ENCODE peak calls at places on chromosomes 11 and 22, in five cellular contexts. E is AG04450, Z is HCT116, S is heart left ventricle, M is gastrocnemius medialis. V is an unnamed sample.

GRCh38 chr11:2816517-2816916 is 69.1 kb downstream of the CDKN1C start:
- DNase-seq in E (no peak), Z (no peak), S (no peak), M (no peak), V (no peak)

GRCh38 chr22:17773606-17774205 is 563 bp downstream of the BID start:
- DNase-seq in E (no peak), Z (no peak), S (no peak), M (no peak), V (no peak)

GRCh38 chr11:78615724-78616123 is 41.1 kb upstream of the NARS2 start:
- DNase-seq in E (no peak), Z (no peak), S (no peak), M (no peak), V (no peak)

GRCh38 chr11:121328213-121328966 is 35.8 kb downstream of the SC5D start:
- DNase-seq in E (no peak), Z (no peak), S (no peak), M (no peak), V (no peak)

GRCh38 chr11:108629274-108629673 is 35.6 kb upstream of the DDX10 start:
- DNase-seq in E (no peak), Z (no peak), S (no peak), M (no peak), V (no peak)

GRCh38 chr11:18277560-18278271 is 11.7 kb downstream of the SAA1 start:
- DNase-seq in E (no peak), Z (no peak), S (no peak), M (no peak), V (no peak)

GRCh38 chr11:87331273-87331672 is 293.5 kb downstream of the TMEM135 start:
- DNase-seq in E (no peak), Z (no peak), S (no peak), M (no peak), V (no peak)

GRCh38 chr22:35987487-35987886 is 41.1 kb downstream of the RBFOX2 start:
- DNase-seq in E (no peak), Z (no peak), S (no peak), M (no peak), V (no peak)

GRCh38 chr22:31162015-31162765 is 2.2 kb downstream of the RNF185 start:
- DNase-seq in E (no peak), Z (no peak), S (no peak), M (no peak), V (no peak)

GRCh38 chr11:17188675-17189074 is 19.1 kb downstream of the PIK3C2A start:
- DNase-seq in E (no peak), Z (no peak), S (no peak), M (no peak), V (no peak)

GRCh38 chr22:44068422-44069191 is 44.5 kb downstream of the PARVB start:
- DNase-seq in E (no peak), Z (no peak), S (no peak), M (no peak), V (peak; percentile 37)

GRCh38 chr11:46524201-46524600 is 69.6 kb downstream of the AMBRA1 start:
- DNase-seq in E (no peak), Z (no peak), S (no peak), M (no peak), V (no peak)

GRCh38 chr11:86497310-86497709 is 122.6 kb downstream of the CCDC81 start:
- DNase-seq in E (no peak), Z (no peak), S (no peak), M (no peak), V (no peak)

GRCh38 chr22:35482974-35483373 is 57.7 kb upstream of the RASD2 start:
- DNase-seq in E (no peak), Z (no peak), S (no peak), M (no peak), V (no peak)

GRCh38 chr11:6323291-6323905 is 3.1 kb upstream of the CAVIN3 start:
- DNase-seq in E (no peak), Z (no peak), S (no peak), M (no peak), V (no peak)

GRCh38 chr11:134515081-134515960 is 103.3 kb upstream of the B3GAT1 start:
- DNase-seq in E (no peak), Z (no peak), S (no peak), M (no peak), V (no peak)

GRCh38 chr11:133787379-133788103 is 57.8 kb downstream of the SPATA19 start:
- DNase-seq in E (no peak), Z (no peak), S (peak; percentile 50), M (peak; percentile 22), V (no peak)

GRCh38 chr22:49764151-49764581 is 63.5 kb downstream of the BRD1 start:
- DNase-seq in E (no peak), Z (no peak), S (peak; percentile 27), M (peak; percentile 11), V (no peak)

GRCh38 chr11:726278-726915 is 20.4 kb downstream of the EPS8L2 start:
- DNase-seq in E (no peak), Z (no peak), S (no peak), M (no peak), V (no peak)

GRCh38 chr22:26325641-26326040 is 103.4 kb upstream of the ASPHD2 start:
- DNase-seq in E (no peak), Z (no peak), S (no peak), M (no peak), V (no peak)

GRCh38 chr11:61917043-61917356 is 366 bp downstream of the RAB3IL1 start:
- DNase-seq in E (no peak), Z (no peak), S (no peak), M (peak; percentile 11), V (peak; percentile 9)

GRCh38 chr11:66081505-66081904 is 11.4 kb downstream of the PACS1 start:
- DNase-seq in E (no peak), Z (no peak), S (peak; percentile 50), M (peak; percentile 38), V (peak; percentile 26)

GRCh38 chr11:8768625-8769333 is 86.2 kb downstream of the RPL27A start:
- DNase-seq in E (no peak), Z (peak; percentile 72), S (peak; percentile 88), M (no peak), V (peak; percentile 53)

GRCh38 chr22:50267591-50268390 is 2.4 kb downstream of the MAPK11 start:
- DNase-seq in E (no peak), Z (no peak), S (peak; percentile 69), M (peak; percentile 88), V (peak; percentile 61)

GRCh38 chr22:35559354-35560005 is 18.8 kb downstream of the RASD2 start:
- DNase-seq in E (no peak), Z (no peak), S (no peak), M (no peak), V (no peak)

GRCh38 chr11:65262775-65263174 is 1.0 kb downstream of the POLA2 start:
- DNase-seq in E (no peak), Z (no peak), S (no peak), M (no peak), V (no peak)

GRCh38 chr22:46262449-46263207 is 515 bp downstream of the PKDREJ start:
- DNase-seq in E (no peak), Z (no peak), S (peak; percentile 81), M (peak; percentile 62), V (peak; percentile 69)

GRCh38 chr11:75388386-75389275 is 10.7 kb upstream of the RPS3 start:
- DNase-seq in E (peak; percentile 45), Z (peak; percentile 81), S (peak; percentile 70), M (peak; percentile 45), V (peak; percentile 49)

DNA sequence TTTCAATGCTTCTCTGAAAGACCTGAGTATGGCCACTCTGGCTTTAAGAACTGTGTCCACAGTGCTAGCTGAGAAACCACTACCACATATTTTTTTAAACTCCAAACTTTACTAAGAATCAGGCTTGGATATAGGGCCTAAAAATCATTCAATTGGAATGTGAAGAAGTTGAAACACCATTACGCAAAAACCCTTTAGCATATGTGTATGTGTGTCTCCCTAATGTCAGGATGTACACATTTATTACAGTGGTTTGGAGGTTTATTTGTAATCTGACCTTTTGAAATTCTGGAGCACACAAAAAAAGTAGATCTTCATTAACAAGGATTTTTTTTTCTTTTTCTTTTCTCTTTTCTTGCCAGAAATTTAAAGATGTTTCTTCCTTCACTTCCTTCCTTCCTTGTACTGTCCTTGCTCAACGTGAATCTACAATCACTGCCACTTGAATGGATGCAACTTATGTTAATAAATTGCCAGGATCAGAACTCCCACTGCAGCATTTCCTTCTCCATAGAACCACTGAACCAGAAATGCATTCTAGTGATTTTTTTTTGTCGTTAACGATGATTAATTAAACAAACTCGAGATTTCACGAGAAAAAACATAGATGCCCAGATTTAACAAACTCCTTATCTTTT is 3.1 kb upstream of the ADM start:
- DNase-seq in E (no peak), Z (no peak), S (no peak), M (no peak), V (no peak)
- H3K27ac ChIP-seq in E (peak overlapping the region; percentile 95), Z (peak overlapping the region; percentile 97), S (no peak overlapping the region), M (peak overlapping the region; percentile 93), V (peak overlapping the region; percentile 86)

GRCh38 chr11:63884191-63884590 is 32.8 kb downstream of the RCOR2 start:
- DNase-seq in E (no peak), Z (no peak), S (no peak), M (no peak), V (no peak)
- H3K27ac ChIP-seq in E (no peak overlapping the region), Z (no peak overlapping the region), S (no peak overlapping the region), M (no peak overlapping the region), V (no peak overlapping the region)

DNA sequence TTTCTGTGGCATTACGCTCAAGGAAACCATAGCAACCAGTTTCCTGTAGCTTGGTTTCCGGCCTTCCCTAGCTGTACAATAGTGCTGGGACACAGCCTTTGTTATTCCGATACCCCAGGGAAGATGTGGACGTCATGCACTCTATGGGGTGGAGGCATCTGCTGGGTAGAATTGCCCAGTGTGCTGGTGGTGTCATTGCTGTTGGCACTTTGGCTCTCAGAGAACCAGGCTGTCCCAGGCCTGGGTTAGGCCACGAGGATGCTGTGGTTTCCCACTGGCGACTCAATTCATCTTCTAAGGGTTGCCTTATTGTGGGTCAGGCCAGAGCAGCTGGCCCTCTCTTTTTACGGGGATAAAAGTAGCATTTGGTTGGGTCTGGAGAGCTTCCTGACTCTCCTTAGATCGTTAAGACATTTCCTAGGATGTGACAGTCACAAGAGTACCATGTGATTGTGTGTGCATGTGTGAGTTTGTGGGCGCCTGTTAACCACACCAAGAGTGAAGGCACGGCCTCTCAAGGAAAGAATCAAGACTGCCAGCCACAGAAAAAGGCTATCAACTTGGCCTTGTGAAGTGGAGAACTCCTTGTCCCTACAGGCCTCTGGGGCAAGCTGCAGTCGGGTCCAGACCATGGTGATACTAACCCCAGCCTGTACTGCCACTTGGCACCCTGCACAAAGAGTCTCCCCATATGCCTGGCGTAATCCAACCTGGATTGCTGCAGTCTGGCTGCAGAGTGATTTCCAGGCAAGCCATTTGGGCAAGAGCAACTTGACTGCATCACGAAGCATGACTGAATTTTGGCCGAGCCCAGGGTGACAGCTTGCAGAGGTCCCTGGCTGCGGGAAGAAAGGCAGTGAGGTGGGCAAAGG is 35.9 kb upstream of the NAV2 start:
- DNase-seq in E (no peak), Z (no peak), S (peak; percentile 59), M (peak; percentile 37), V (no peak)
- H3K27ac ChIP-seq in E (no peak overlapping the region), Z (no peak overlapping the region), S (peak overlapping the region; percentile 91), M (peak overlapping the region; percentile 62), V (peak overlapping the region; percentile 84)

GRCh38 chr22:48581206-48581766 is 1246.4 kb downstream of the BRD1 start:
- DNase-seq in E (no peak), Z (no peak), S (no peak), M (no peak), V (no peak)

GRCh38 chr22:48579915-48580279 is 1247.8 kb downstream of the BRD1 start:
- DNase-seq in E (no peak), Z (no peak), S (no peak), M (no peak), V (no peak)

GRCh38 chr22:48579035-48579914 is 1248.4 kb downstream of the BRD1 start:
- DNase-seq in E (no peak), Z (no peak), S (no peak), M (no peak), V (no peak)

GRCh38 chr22:48580481-48580970 is 1247.1 kb downstream of the BRD1 start:
- DNase-seq in E (no peak), Z (no peak), S (no peak), M (no peak), V (no peak)

GRCh38 chr22:48581821-48582469 is 1245.7 kb downstream of the BRD1 start:
- DNase-seq in E (no peak), Z (no peak), S (no peak), M (no peak), V (no peak)
- H3K27ac ChIP-seq in E (no peak overlapping the region), Z (no peak overlapping the region), S (no peak overlapping the region), M (no peak overlapping the region), V (no peak overlapping the region)